ENCODE peak calls at places on chromosomes 5 and 9, in four cellular contexts. One of them, this sample, is unnamed.
A peak's percentile ranks its signal among the peaks of the same experiment; 100 is the strongest.

GRCh38 chr5:107808671-107809137 is 138.0 kb upstream of the EFNA5 start:
- DNase-seq in fibroblast of lung: no peak
- DNase-seq in IMR-90: no peak
- DNase-seq in SK-N-SH: no peak
- DNase-seq in this sample: peak; percentile 98

GRCh38 chr5:143010335-143010734 is 240.2 kb downstream of the ARHGAP26 start:
- DNase-seq in fibroblast of lung: no peak
- DNase-seq in IMR-90: no peak
- DNase-seq in SK-N-SH: no peak
- DNase-seq in this sample: no peak

GRCh38 chr5:4295663-4296339 is 700.2 kb downstream of the IRX1 start:
- DNase-seq in fibroblast of lung: no peak
- DNase-seq in IMR-90: no peak
- DNase-seq in SK-N-SH: peak; percentile 45
- DNase-seq in this sample: peak; percentile 81

GRCh38 chr5:177453852-177454396 is 7.3 kb downstream of the PRR7 start:
- DNase-seq in fibroblast of lung: no peak
- DNase-seq in IMR-90: no peak
- DNase-seq in SK-N-SH: no peak
- DNase-seq in this sample: no peak

GRCh38 chr5:113053614-113054013 is 77.0 kb downstream of the DCP2 start:
- DNase-seq in fibroblast of lung: peak; percentile 81
- DNase-seq in IMR-90: peak; percentile 72
- DNase-seq in SK-N-SH: no peak
- DNase-seq in this sample: no peak

GRCh38 chr9:32741706-32742105 is 41.6 kb upstream of the TMEM215 start:
- DNase-seq in fibroblast of lung: no peak
- DNase-seq in IMR-90: no peak
- DNase-seq in SK-N-SH: no peak
- DNase-seq in this sample: no peak

GRCh38 chr9:84736076-84736475 is 66.5 kb downstream of the NTRK2 start:
- DNase-seq in fibroblast of lung: no peak
- DNase-seq in IMR-90: no peak
- DNase-seq in SK-N-SH: no peak
- DNase-seq in this sample: peak; percentile 71

GRCh38 chr5:157387683-157388093 is 72.3 kb upstream of the NIPAL4 start:
- DNase-seq in fibroblast of lung: peak; percentile 97
- DNase-seq in IMR-90: peak; percentile 98
- DNase-seq in SK-N-SH: no peak
- DNase-seq in this sample: no peak

GRCh38 chr9:89845321-89845720 is 240.5 kb downstream of the GADD45G start:
- DNase-seq in fibroblast of lung: no peak
- DNase-seq in IMR-90: no peak
- DNase-seq in SK-N-SH: no peak
- DNase-seq in this sample: peak; percentile 10

GRCh38 chr9:122551371-122551770 is 1.5 kb upstream of the OR1N2 start:
- DNase-seq in fibroblast of lung: no peak
- DNase-seq in IMR-90: no peak
- DNase-seq in SK-N-SH: no peak
- DNase-seq in this sample: no peak

GRCh38 chr5:45281081-45281480 is 415.1 kb downstream of the HCN1 start:
- DNase-seq in fibroblast of lung: no peak
- DNase-seq in IMR-90: no peak
- DNase-seq in SK-N-SH: no peak
- DNase-seq in this sample: no peak

GRCh38 chr5:5572983-5573797 is 150.7 kb downstream of the ICE1 start:
- DNase-seq in fibroblast of lung: no peak
- DNase-seq in IMR-90: no peak
- DNase-seq in SK-N-SH: no peak
- DNase-seq in this sample: no peak

GRCh38 chr5:128920345-128921215 is 44.7 kb upstream of the SLC27A6 start:
- DNase-seq in fibroblast of lung: peak; percentile 85
- DNase-seq in IMR-90: peak; percentile 59
- DNase-seq in SK-N-SH: no peak
- DNase-seq in this sample: no peak

GRCh38 chr9:99445377-99445891 is 223.4 kb downstream of the SEC61B start:
- DNase-seq in fibroblast of lung: peak; percentile 79
- DNase-seq in IMR-90: peak; percentile 90
- DNase-seq in SK-N-SH: no peak
- DNase-seq in this sample: no peak

GRCh38 chr5:172005708-172006377 is 595 bp downstream of the FBXW11 start:
- DNase-seq in fibroblast of lung: no peak
- DNase-seq in IMR-90: no peak
- DNase-seq in SK-N-SH: peak; percentile 75
- DNase-seq in this sample: peak; percentile 76

GRCh38 chr5:95841914-95842812 is 19.6 kb upstream of the GLRX start:
- DNase-seq in fibroblast of lung: peak; percentile 93
- DNase-seq in IMR-90: peak; percentile 71
- DNase-seq in SK-N-SH: no peak
- DNase-seq in this sample: peak; percentile 22

GRCh38 chr5:93421498-93421897 is 159.5 kb downstream of the NR2F1-AS1 start:
- DNase-seq in fibroblast of lung: no peak
- DNase-seq in IMR-90: no peak
- DNase-seq in SK-N-SH: no peak
- DNase-seq in this sample: peak; percentile 71

GRCh38 chr5:64417390-64417789 is 88.4 kb upstream of the RGS7BP start:
- DNase-seq in fibroblast of lung: no peak
- DNase-seq in IMR-90: no peak
- DNase-seq in SK-N-SH: no peak
- DNase-seq in this sample: peak; percentile 77

GRCh38 chr5:96963267-96963666 is 27.4 kb downstream of the LNPEP start:
- DNase-seq in fibroblast of lung: peak; percentile 70
- DNase-seq in IMR-90: peak; percentile 82
- DNase-seq in SK-N-SH: no peak
- DNase-seq in this sample: no peak

GRCh38 chr5:128782446-128782845 is 182.8 kb upstream of the SLC27A6 start:
- DNase-seq in fibroblast of lung: peak; percentile 93
- DNase-seq in IMR-90: peak; percentile 85
- DNase-seq in SK-N-SH: no peak
- DNase-seq in this sample: no peak

GRCh38 chr9:127910613-127911205 is 6.1 kb downstream of the ST6GALNAC4 start:
- DNase-seq in fibroblast of lung: peak; percentile 47
- DNase-seq in IMR-90: peak; percentile 47
- DNase-seq in SK-N-SH: no peak
- DNase-seq in this sample: no peak

GRCh38 chr5:95761771-95762680 is 30.9 kb downstream of the RHOBTB3 start:
- DNase-seq in fibroblast of lung: peak; percentile 19
- DNase-seq in IMR-90: peak; percentile 94
- DNase-seq in SK-N-SH: peak; percentile 57
- DNase-seq in this sample: no peak

GRCh38 chr9:86788456-86788855 is 158.8 kb downstream of the GAS1 start:
- DNase-seq in fibroblast of lung: peak; percentile 51
- DNase-seq in IMR-90: peak; percentile 92
- DNase-seq in SK-N-SH: no peak
- DNase-seq in this sample: no peak

GRCh38 chr9:137723396-137724113 is 104.8 kb downstream of the EHMT1 start:
- DNase-seq in fibroblast of lung: no peak
- DNase-seq in IMR-90: no peak
- DNase-seq in SK-N-SH: no peak
- DNase-seq in this sample: no peak

GRCh38 chr5:167912944-167913343 is 378.5 kb upstream of the WWC1 start:
- DNase-seq in fibroblast of lung: peak; percentile 10
- DNase-seq in IMR-90: peak; percentile 7
- DNase-seq in SK-N-SH: no peak
- DNase-seq in this sample: no peak

GRCh38 chr9:135945969-135946368 is 15.2 kb downstream of the UBAC1 start:
- DNase-seq in fibroblast of lung: no peak
- DNase-seq in IMR-90: no peak
- DNase-seq in SK-N-SH: no peak
- DNase-seq in this sample: no peak

GRCh38 chr5:36575367-36575781 is 31.0 kb upstream of the SLC1A3 start:
- DNase-seq in fibroblast of lung: peak; percentile 41
- DNase-seq in IMR-90: peak; percentile 15
- DNase-seq in SK-N-SH: no peak
- DNase-seq in this sample: no peak

GRCh38 chr5:72558383-72558782 is 51.2 kb upstream of the ZNF366 start:
- DNase-seq in fibroblast of lung: peak; percentile 23
- DNase-seq in IMR-90: no peak
- DNase-seq in SK-N-SH: peak; percentile 27
- DNase-seq in this sample: peak; percentile 49

GRCh38 chr5:160009591-160009989 is 651 bp downstream of the TTC1 start:
- DNase-seq in fibroblast of lung: no peak
- DNase-seq in IMR-90: no peak
- DNase-seq in SK-N-SH: peak; percentile 15
- DNase-seq in this sample: no peak

GRCh38 chr5:38423536-38424178 is 132.8 kb downstream of the LIFR start:
- DNase-seq in fibroblast of lung: no peak
- DNase-seq in IMR-90: no peak
- DNase-seq in SK-N-SH: no peak
- DNase-seq in this sample: no peak

GRCh38 chr9:81563020-81563407 is 126.3 kb downstream of the TLE1 start:
- DNase-seq in fibroblast of lung: no peak
- DNase-seq in IMR-90: no peak
- DNase-seq in SK-N-SH: no peak
- DNase-seq in this sample: no peak

DNA sequence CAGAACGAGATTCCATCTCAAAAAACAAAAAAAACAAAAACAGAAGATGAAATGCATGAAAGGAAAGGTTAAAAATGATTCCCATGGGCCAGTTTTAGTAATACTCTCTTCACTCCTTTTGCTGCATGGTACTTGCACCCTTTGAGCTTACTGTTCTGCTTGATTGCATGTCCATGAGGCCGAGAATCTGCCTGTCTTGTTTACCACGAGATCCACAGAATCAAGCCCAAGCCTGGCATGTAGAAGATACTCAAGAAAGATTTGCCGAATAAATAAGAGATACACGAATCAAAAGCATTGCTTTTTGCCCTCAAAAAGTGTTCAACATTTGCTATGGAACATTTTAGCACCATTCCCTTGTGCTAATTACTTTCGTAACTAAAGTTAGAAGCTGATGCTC is 1.1 kb downstream of the FAXDC2 start:
- DNase-seq in fibroblast of lung: no peak
- DNase-seq in IMR-90: no peak
- DNase-seq in SK-N-SH: no peak
- DNase-seq in this sample: no peak
- H3K4me3 ChIP-seq in fibroblast of lung: peak overlapping the region; percentile 84
- H3K4me3 ChIP-seq in IMR-90: no peak overlapping the region
- H3K4me3 ChIP-seq in SK-N-SH: no peak overlapping the region
- H3K4me3 ChIP-seq in this sample: no peak overlapping the region

GRCh38 chr9:124018731-124019697 is 7.4 kb downstream of the LHX2 start:
- DNase-seq in fibroblast of lung: no peak
- DNase-seq in IMR-90: no peak
- DNase-seq in SK-N-SH: peak; percentile 52
- DNase-seq in this sample: peak; percentile 75

GRCh38 chr9:124019771-124020519 is 8.4 kb downstream of the LHX2 start:
- DNase-seq in fibroblast of lung: no peak
- DNase-seq in IMR-90: no peak
- DNase-seq in SK-N-SH: no peak
- DNase-seq in this sample: no peak

GRCh38 chr9:124016152-124017063 is 4.8 kb downstream of the LHX2 start:
- DNase-seq in fibroblast of lung: no peak
- DNase-seq in IMR-90: no peak
- DNase-seq in SK-N-SH: no peak
- DNase-seq in this sample: peak; percentile 71

GRCh38 chr9:124017064-124017928 is 5.7 kb downstream of the LHX2 start:
- DNase-seq in fibroblast of lung: no peak
- DNase-seq in IMR-90: no peak
- DNase-seq in SK-N-SH: peak; percentile 51
- DNase-seq in this sample: peak; percentile 74

GRCh38 chr9:124017929-124018730 is 6.6 kb downstream of the LHX2 start:
- DNase-seq in fibroblast of lung: no peak
- DNase-seq in IMR-90: no peak
- DNase-seq in SK-N-SH: peak; percentile 58
- DNase-seq in this sample: peak; percentile 77
- H3K9ac ChIP-seq in fibroblast of lung: no peak overlapping the region
- H3K9ac ChIP-seq in IMR-90: no peak overlapping the region
- H3K9ac ChIP-seq in SK-N-SH: no peak overlapping the region
- H3K9ac ChIP-seq in this sample: no peak overlapping the region

DNA sequence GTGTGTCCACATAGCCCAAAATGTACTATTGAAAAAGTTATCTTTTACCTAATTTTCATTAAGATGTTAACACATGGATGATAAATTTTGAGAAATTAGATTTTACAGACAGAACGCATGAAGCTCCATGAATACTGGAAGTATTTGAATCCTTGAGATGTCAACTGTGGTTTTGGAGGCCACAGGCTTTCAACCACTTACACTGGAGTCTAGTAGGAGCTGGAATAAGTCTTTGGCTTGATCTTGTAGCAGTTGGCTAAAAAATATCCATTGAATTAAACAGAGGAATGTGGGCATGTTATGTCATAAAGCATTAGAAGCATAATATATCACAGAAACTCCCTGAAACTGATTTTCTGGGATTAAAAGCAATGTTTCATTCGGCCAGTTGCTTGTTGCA is 52.9 kb downstream of the CAMK4 start:
- DNase-seq in fibroblast of lung: no peak
- DNase-seq in IMR-90: no peak
- DNase-seq in SK-N-SH: no peak
- DNase-seq in this sample: no peak
- TF ChIP-seq CTCF in fibroblast of lung: no peak
- TF ChIP-seq CTCF in IMR-90: no peak
- TF ChIP-seq CTCF in SK-N-SH: no peak
- TF ChIP-seq CTCF in this sample: no peak

GRCh38 chr5:16536246-16536645 is 70.6 kb upstream of the ZNF622 start:
- DNase-seq in fibroblast of lung: no peak
- DNase-seq in IMR-90: peak; percentile 24
- DNase-seq in SK-N-SH: no peak
- DNase-seq in this sample: no peak
- H3K4me3 ChIP-seq in fibroblast of lung: no peak overlapping the region
- H3K4me3 ChIP-seq in IMR-90: no peak overlapping the region
- H3K4me3 ChIP-seq in SK-N-SH: no peak overlapping the region
- H3K4me3 ChIP-seq in this sample: no peak overlapping the region

DNA sequence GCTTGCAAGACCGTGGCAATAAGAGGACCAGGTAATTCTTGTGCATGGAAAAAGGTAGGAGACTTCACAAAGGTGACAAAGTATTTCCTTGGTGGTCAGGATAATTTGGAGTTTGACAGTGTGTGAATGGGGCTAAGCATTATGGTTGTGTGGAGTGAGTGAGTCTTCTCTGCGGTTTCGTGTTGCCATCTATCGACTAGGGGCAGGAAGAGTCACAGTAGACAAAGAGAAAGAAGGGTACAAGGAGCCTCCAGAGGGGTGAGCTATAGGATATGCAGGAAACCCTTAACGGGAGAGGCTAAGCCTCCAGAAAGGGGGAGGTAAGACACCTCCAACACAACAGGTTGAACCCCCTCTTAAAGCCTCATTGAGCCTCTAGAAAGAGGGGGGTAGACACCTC is 64.0 kb upstream of the RANBP6 start:
- DNase-seq in fibroblast of lung: no peak
- DNase-seq in IMR-90: no peak
- DNase-seq in SK-N-SH: no peak
- DNase-seq in this sample: peak; percentile 45
- H3K9ac ChIP-seq in fibroblast of lung: no peak overlapping the region
- H3K9ac ChIP-seq in IMR-90: no peak overlapping the region
- H3K9ac ChIP-seq in SK-N-SH: no peak overlapping the region
- H3K9ac ChIP-seq in this sample: peak overlapping the region; percentile 68